ENCODE peak calls at places on chromosome 13, in six cellular contexts. X is coronary artery, Q is heart left ventricle, M is progenitor cell of endocrine pancreas, E is BE2C, H is mesothelial cell of epicardium. R is an unnamed sample.

GRCh38 chr13:113814435-113814821 is 49.4 kb downstream of the GAS6 start:
- DNase-seq in X (no peak), Q (no peak), M (no peak), E (no peak), H (no peak), R (no peak)

GRCh38 chr13:95564091-95564490 is 11.6 kb downstream of the CLDN10 start:
- DNase-seq in X (no peak), Q (no peak), M (no peak), E (no peak), H (no peak), R (no peak)

GRCh38 chr13:102697929-102698648 is 3.2 kb upstream of the METTL21C start:
- DNase-seq in X (no peak), Q (no peak), M (no peak), E (no peak), H (no peak), R (no peak)

GRCh38 chr13:108911807-108912206 is 282.4 kb downstream of the MYO16 start:
- DNase-seq in X (no peak), Q (no peak), M (no peak), E (no peak), H (no peak), R (no peak)

GRCh38 chr13:112346899-112347229 is 29.3 kb upstream of the SPACA7 start:
- DNase-seq in X (no peak), Q (no peak), M (no peak), E (no peak), H (no peak), R (no peak)

GRCh38 chr13:32153056-32153455 is 121.5 kb downstream of the FRY start:
- DNase-seq in X (no peak), Q (no peak), M (no peak), E (no peak), H (no peak), R (no peak)

GRCh38 chr13:92097337-92097903 is 699.0 kb downstream of the GPC5 start:
- DNase-seq in X (no peak), Q (no peak), M (no peak), E (no peak), H (no peak), R (no peak)

GRCh38 chr13:92345627-92346026 is 881.0 kb upstream of the GPC6 start:
- DNase-seq in X (no peak), Q (no peak), M (no peak), E (no peak), H (no peak), R (no peak)

GRCh38 chr13:99575376-99575775 is 74.1 kb downstream of the TM9SF2 start:
- DNase-seq in X (no peak), Q (no peak), M (no peak), E (no peak), H (no peak), R (no peak)

GRCh38 chr13:94947965-94948371 is 235.6 kb upstream of the SOX21 start:
- DNase-seq in X (no peak), Q (no peak), M (no peak), E (no peak), H (no peak), R (no peak)

GRCh38 chr13:63435668-63436275 is 2020.1 kb upstream of the PCDH20 start:
- DNase-seq in X (no peak), Q (no peak), M (no peak), E (no peak), H (no peak), R (no peak)

GRCh38 chr13:50468849-50469669 is 374.4 kb downstream of the DLEU7 start:
- DNase-seq in X (no peak), Q (no peak), M (no peak), E (no peak), H (no peak), R (no peak)

GRCh38 chr13:86692291-86692690 is 893.1 kb upstream of the SLITRK6 start:
- DNase-seq in X (no peak), Q (no peak), M (no peak), E (no peak), H (no peak), R (no peak)

GRCh38 chr13:35703061-35703460 is 226.6 kb upstream of the MAB21L1 start:
- DNase-seq in X (no peak), Q (no peak), M (no peak), E (no peak), H (no peak), R (no peak)

GRCh38 chr13:43304945-43305344 is 281.6 kb downstream of the DNAJC15 start:
- DNase-seq in X (no peak), Q (no peak), M (no peak), E (no peak), H (no peak), R (no peak)

GRCh38 chr13:26442541-26442940 is 114.9 kb upstream of the WASF3 start:
- DNase-seq in X (no peak), Q (no peak), M (no peak), E (no peak), H (no peak), R (no peak)

GRCh38 chr13:113491418-113491883 is 940 bp upstream of the DCUN1D2 start:
- DNase-seq in X (no peak), Q (no peak), M (peak), E (no peak), H (peak), R (no peak)

GRCh38 chr13:43573361-43573740 is 213.4 kb downstream of the ENOX1 start:
- DNase-seq in X (no peak), Q (no peak), M (no peak), E (no peak), H (no peak), R (no peak)

GRCh38 chr13:99655351-99656091 is 154.2 kb downstream of the TM9SF2 start:
- DNase-seq in X (no peak), Q (no peak), M (no peak), E (no peak), H (no peak), R (no peak)

GRCh38 chr13:99687728-99688397 is 186.6 kb downstream of the TM9SF2 start:
- DNase-seq in X (no peak), Q (no peak), M (no peak), E (no peak), H (no peak), R (no peak)

GRCh38 chr13:98279473-98280175 is 102.6 kb upstream of the RNF113B start:
- DNase-seq in X (no peak), Q (no peak), M (no peak), E (peak), H (no peak), R (no peak)

GRCh38 chr13:44755872-44756271 is 179.7 kb upstream of the TSC22D1 start:
- DNase-seq in X (no peak), Q (no peak), M (no peak), E (no peak), H (no peak), R (no peak)

GRCh38 chr13:107374038-107374437 is 806.1 kb upstream of the ARGLU1 start:
- DNase-seq in X (no peak), Q (no peak), M (no peak), E (no peak), H (no peak), R (no peak)

GRCh38 chr13:27896726-27897125 is 23.1 kb upstream of the PDX1 start:
- DNase-seq in X (no peak), Q (no peak), M (no peak), E (no peak), H (no peak), R (no peak)
- TF ChIP-seq CTCF in X (no peak), Q (no peak), M (no peak), E (no peak), H (no peak), R (no peak)

GRCh38 chr13:103758222-103758621 is 692.0 kb upstream of the SLC10A2 start:
- DNase-seq in X (no peak), Q (no peak), M (no peak), E (no peak), H (no peak), R (no peak)

GRCh38 chr13:103757361-103757760 is 691.1 kb upstream of the SLC10A2 start:
- DNase-seq in X (no peak), Q (no peak), M (no peak), E (no peak), H (no peak), R (no peak)

DNA sequence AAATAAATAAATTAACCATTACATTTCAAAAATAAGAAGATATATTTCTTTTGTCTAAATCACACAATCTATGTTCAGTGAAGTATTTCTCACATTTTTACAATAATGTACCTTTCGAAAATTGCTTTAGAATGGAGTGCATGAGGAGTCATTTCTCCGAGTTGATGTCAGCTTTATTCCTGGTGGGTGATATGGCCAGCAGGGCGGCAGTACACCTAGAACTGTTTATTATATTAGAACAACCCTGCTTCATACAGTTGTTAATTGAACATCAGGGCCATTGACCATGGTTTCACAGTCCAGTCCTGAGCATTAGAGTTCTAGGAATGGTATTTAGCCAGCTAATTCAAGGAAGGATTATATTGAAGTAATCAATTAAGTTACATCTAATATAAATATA is 696.3 kb upstream of the SLC10A2 start:
- DNase-seq in X (no peak), Q (no peak), M (no peak), E (no peak), H (no peak), R (no peak)
- TF ChIP-seq CTCF in X (no peak), Q (no peak), M (no peak), E (peak), H (peak), R (no peak)

DNA sequence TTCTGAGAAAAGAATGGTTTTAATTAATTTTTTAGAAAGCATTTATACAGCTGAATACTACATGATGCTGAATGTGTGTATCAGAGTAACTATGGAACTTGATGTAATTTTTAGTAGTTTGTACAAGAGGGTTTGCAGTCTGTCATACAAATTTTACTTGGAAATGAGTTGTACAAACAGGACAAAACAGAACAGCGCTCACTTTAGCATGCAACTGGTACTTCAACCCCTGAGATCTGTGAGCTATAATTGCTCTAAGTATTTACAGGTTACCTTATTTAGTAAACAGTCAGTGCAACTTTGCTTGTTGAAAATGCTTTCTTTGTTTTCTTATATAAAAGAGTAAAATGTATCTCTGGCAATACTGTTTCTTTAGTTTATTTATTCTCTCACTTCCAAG is 719 bp downstream of the TNFRSF19 start:
- DNase-seq in X (no peak), Q (no peak), M (no peak), E (no peak), H (no peak), R (no peak)
- TF ChIP-seq CTCF in X (no peak), Q (no peak), M (peak), E (peak), H (no peak), R (no peak)

DNA sequence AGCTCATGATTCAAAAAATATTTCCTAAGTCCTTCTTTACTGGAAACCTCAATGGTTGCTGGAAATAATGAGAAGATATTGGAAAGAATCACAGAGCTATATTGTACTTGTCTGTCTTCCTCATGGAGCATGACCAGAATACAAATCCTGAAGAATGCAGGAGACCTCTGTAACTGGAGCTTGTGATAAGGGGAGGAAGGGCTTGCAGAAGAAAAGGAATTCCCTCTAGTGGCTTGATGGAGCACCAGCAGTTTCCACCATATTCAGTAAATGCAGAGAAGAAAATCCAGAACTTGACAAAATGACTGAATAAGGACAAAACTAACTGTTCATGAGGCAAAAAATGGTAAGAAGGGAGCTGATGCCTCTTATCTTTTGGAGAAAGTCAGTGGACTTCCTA is 1333.1 kb downstream of the EFNB2 start:
- DNase-seq in X (no peak), Q (no peak), M (no peak), E (peak), H (no peak), R (no peak)
- TF ChIP-seq CTCF in X (no peak), Q (peak), M (peak), E (peak), H (peak), R (no peak)

GRCh38 chr13:49240017-49240416 is 7.7 kb upstream of the CDADC1 start:
- DNase-seq in X (no peak), Q (no peak), M (no peak), E (no peak), H (no peak), R (no peak)
- TF ChIP-seq CTCF in X (no peak), Q (peak), M (peak), E (peak), H (no peak), R (no peak)

GRCh38 chr13:83943530-83944279 is 61.4 kb upstream of the SLITRK1 start:
- DNase-seq in X (no peak), Q (no peak), M (no peak), E (no peak), H (no peak), R (no peak)
- TF ChIP-seq CTCF in X (no peak), Q (no peak), M (no peak), E (no peak), H (no peak), R (no peak)

GRCh38 chr13:23466144-23467002 is 32.9 kb upstream of the SACS start:
- DNase-seq in X (peak), Q (peak), M (peak), E (peak), H (peak), R (peak)
- TF ChIP-seq CTCF in X (peak), Q (no peak), M (peak), E (peak), H (peak), R (no peak)

GRCh38 chr13:42040730-42041016 is 7.8 kb upstream of the DGKH start:
- DNase-seq in X (no peak), Q (no peak), M (no peak), E (no peak), H (no peak), R (no peak)

GRCh38 chr13:42038661-42039456 is 9.6 kb upstream of the DGKH start:
- DNase-seq in X (no peak), Q (no peak), M (no peak), E (no peak), H (no peak), R (no peak)

GRCh38 chr13:42039946-42040729 is 8.3 kb upstream of the DGKH start:
- DNase-seq in X (peak), Q (peak), M (peak), E (peak), H (peak), R (peak)

GRCh38 chr13:42041017-42041683 is 7.3 kb upstream of the DGKH start:
- DNase-seq in X (peak), Q (peak), M (peak), E (peak), H (peak), R (peak)

DNA sequence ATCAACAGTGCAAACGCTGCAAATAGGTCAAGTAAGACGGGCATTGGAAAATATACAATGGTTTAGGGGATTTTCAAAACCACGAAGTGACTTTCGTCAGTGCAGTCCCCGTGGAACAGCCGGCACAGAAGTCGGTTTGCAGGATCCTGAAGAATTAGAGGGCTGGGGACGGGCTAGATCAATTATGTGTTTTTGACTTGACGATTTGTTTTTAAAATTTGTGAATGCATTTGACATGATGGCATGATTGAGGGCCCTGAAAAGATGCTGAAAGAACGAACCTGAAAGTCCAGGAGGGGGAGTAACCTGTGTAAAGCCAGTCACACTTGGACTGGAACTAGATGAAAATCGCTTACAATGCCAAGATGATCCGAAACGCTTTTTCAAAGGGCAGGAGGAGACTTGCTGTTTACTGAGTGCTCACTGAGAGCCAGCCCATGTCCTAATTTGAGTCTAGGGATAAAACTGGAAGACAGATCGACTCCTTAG is 8.9 kb upstream of the DGKH start:
- DNase-seq in X (no peak), Q (no peak), M (no peak), E (no peak), H (no peak), R (no peak)
- TF ChIP-seq CTCF in X (no peak), Q (no peak), M (no peak), E (no peak), H (no peak), R (no peak)